ENCODE peak calls at places on chromosomes 2 and 18, in nine cellular contexts. J is tibial nerve, S is heart left ventricle, Z is upper lobe of right lung, A is adrenal gland, H is Peyer's patch, P is right cardiac atrium, X is neuronal stem cell, Y is AG04450. F is an unnamed sample.

GRCh38 chr2:238916875-238917590 is 69.1 kb downstream of the TWIST2 start:
- DNase-seq in J (no peak), S (no peak), Z (peak), A (no peak), H (no peak), P (no peak), X (no peak), Y (no peak), F (no peak)

GRCh38 chr2:174971868-174972781 is 33.1 kb downstream of the CHN1 start:
- DNase-seq in J (no peak), S (peak), Z (no peak), A (no peak), H (no peak), P (no peak), X (no peak), Y (peak), F (no peak)

GRCh38 chr18:12373032-12373770 is 3.8 kb downstream of the AFG3L2 start:
- DNase-seq in J (no peak), S (no peak), Z (no peak), A (no peak), H (no peak), P (no peak), X (no peak), Y (no peak), F (no peak)

GRCh38 chr2:101827246-101827645 is 129.7 kb downstream of the MAP4K4 start:
- DNase-seq in J (no peak), S (no peak), Z (no peak), A (no peak), H (no peak), P (no peak), X (no peak), Y (peak), F (no peak)

GRCh38 chr2:134359367-134360081 is 105.7 kb downstream of the MGAT5 start:
- DNase-seq in J (no peak), S (no peak), Z (peak), A (no peak), H (no peak), P (no peak), X (no peak), Y (peak), F (no peak)

GRCh38 chr2:6917071-6917760 is at the start of gene RNF144A:
- DNase-seq in J (peak), S (peak), Z (peak), A (peak), H (peak), P (peak), X (peak), Y (no peak), F (no peak)

GRCh38 chr2:31137211-31138036 is 816 bp downstream of the GALNT14 start:
- DNase-seq in J (no peak), S (no peak), Z (peak), A (no peak), H (no peak), P (no peak), X (peak), Y (no peak), F (peak)

GRCh38 chr18:48800877-48801727 is 149.7 kb downstream of the SMAD7 start:
- DNase-seq in J (no peak), S (peak), Z (peak), A (no peak), H (no peak), P (no peak), X (no peak), Y (no peak), F (peak)

GRCh38 chr2:96156926-96157648 is 11.8 kb upstream of the DUSP2 start:
- DNase-seq in J (no peak), S (no peak), Z (peak), A (no peak), H (peak), P (no peak), X (no peak), Y (no peak), F (no peak)

GRCh38 chr2:211270257-211270656 is 713.9 kb downstream of the CPS1 start:
- DNase-seq in J (no peak), S (no peak), Z (no peak), A (no peak), H (no peak), P (no peak), X (no peak), Y (no peak), F (no peak)

GRCh38 chr2:203718087-203718486 is 11.6 kb downstream of the CD28 start:
- DNase-seq in J (no peak), S (no peak), Z (no peak), A (peak), H (peak), P (no peak), X (no peak), Y (no peak), F (no peak)

GRCh38 chr2:12167525-12168317 is 421.3 kb downstream of the LPIN1 start:
- DNase-seq in J (no peak), S (peak), Z (no peak), A (no peak), H (no peak), P (peak), X (peak), Y (no peak), F (no peak)

GRCh38 chr2:12169721-12170120 is 423.3 kb downstream of the LPIN1 start:
- DNase-seq in J (peak), S (peak), Z (no peak), A (peak), H (no peak), P (peak), X (no peak), Y (no peak), F (peak)

GRCh38 chr2:12168354-12169059 is 422.1 kb downstream of the LPIN1 start:
- DNase-seq in J (no peak), S (no peak), Z (no peak), A (no peak), H (no peak), P (no peak), X (no peak), Y (no peak), F (no peak)

GRCh38 chr2:12169060-12169406 is 422.6 kb downstream of the LPIN1 start:
- DNase-seq in J (peak), S (peak), Z (no peak), A (peak), H (no peak), P (no peak), X (no peak), Y (no peak), F (no peak)

DNA sequence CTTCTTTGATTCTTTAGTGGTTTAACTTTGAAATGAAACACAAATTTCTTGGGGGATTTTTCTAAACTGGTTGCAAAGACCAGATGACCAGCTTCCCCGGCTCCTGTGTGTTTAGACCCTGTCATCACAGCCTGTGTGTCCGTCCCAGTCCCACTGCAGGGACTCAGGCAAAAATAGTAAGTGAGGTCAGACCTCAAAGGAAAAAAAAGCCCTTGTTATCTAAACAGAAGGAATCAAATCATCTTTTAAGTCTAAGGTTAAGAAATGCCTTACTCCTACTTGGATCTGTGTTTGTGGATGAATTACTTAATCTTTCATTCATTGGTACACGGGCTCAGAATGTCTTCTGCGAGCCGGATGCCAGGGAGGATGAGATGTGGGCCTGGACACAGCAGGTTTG is 423.7 kb downstream of the LPIN1 start:
- DNase-seq in J (no peak), S (no peak), Z (no peak), A (no peak), H (no peak), P (no peak), X (no peak), Y (no peak), F (no peak)
- H3K27ac ChIP-seq in J (peak), S (peak), Z (peak), A (peak), H (no peak), P (no peak), X (no peak), Y (peak), F (peak)

DNA sequence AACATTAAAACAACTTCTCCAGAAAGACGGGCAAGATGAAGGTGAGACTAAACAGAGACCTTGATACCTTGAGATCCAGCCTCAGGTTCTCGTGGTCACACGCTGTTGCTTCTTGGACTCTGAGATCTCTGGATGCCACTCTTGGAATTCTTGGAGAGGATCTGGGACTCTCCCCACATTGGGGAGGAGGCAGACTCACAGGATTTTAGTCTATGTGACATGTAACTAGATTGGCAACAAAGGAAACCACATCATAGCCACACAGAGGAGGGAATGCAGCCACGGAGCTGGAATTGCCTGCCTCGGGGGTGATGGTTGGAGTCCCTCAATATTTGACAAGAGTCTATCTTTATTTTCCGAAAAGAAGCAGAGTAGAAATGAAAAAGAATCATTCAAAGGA is 78.8 kb upstream of the IGFBP5 start:
- DNase-seq in J (no peak), S (no peak), Z (no peak), A (no peak), H (no peak), P (no peak), X (no peak), Y (no peak), F (no peak)
- H3K27ac ChIP-seq in J (peak), S (peak), Z (no peak), A (peak), H (no peak), P (peak), X (no peak), Y (peak), F (peak)

DNA sequence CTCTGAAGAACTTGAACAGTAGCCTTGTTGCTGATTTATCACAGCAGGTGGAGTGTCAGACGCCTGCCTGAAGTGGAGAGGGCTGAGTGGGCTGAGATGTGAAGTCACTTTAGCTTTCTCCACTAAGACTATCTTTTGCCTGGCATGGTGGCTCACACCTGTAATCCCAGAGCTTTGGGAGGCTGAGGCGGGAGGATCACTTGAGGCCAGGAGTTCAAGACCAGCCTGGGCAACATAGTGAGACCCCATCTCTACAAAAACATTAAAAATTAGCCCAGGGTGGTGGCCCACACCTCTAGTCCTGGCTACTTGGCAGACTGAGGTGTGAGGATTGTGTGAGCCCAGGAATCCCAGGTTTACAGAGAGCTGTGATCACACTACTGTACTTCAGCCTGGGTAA is 60.6 kb upstream of the TTC39C start:
- DNase-seq in J (no peak), S (no peak), Z (no peak), A (no peak), H (no peak), P (no peak), X (no peak), Y (no peak), F (no peak)
- H3K27ac ChIP-seq in J (no peak), S (no peak), Z (no peak), A (no peak), H (no peak), P (no peak), X (no peak), Y (no peak), F (no peak)

DNA sequence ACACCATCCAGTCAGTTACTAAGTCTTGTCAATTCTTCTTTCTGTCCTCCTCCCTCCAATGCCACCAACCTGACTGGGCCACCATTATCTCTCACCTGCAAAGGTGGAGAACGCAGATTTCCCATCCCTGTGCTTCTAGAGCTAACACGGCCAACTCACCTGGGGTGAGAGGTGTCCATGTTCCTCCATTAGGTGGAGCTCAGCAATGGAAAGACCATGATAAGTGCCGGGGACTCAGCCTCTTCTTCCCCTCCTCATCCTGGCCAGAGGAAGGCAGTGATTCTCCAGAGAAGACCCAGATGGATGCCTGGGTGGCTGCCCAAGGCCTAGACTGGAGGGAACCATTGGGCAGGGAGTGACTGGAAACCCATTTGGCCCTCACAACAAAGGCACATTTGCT is 48.1 kb upstream of the SLC1A4 start:
- DNase-seq in J (no peak), S (no peak), Z (no peak), A (no peak), H (no peak), P (no peak), X (no peak), Y (no peak), F (no peak)
- H3K27ac ChIP-seq in J (no peak), S (no peak), Z (no peak), A (no peak), H (no peak), P (no peak), X (no peak), Y (no peak), F (no peak)

DNA sequence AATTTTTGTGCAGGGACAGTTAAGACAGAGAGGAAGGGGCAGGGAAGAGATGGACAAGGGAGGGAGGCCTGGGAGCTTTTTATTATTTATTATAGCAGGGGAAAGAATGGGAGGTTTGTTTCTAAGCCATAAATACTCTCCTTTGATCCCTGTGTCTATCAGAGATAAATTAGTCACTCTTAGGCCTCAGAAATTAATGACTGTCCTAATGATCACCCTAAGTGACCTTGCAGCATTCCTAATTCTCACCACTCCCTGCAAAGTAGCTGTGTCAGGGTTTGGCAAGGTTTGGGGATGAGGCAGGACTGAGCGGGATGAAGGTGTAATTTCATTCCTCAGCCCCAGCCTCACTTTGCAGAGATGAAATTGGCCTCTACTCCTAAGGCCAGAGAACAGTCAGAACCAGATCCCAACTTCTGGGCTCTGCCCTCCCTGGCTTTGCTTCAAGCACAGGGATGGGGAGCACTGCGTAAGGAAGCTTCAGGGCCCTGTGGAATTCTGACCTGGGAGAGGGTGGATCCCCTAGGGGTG is 95.0 kb downstream of the TMEM17 start:
- DNase-seq in J (no peak), S (no peak), Z (no peak), A (peak), H (no peak), P (no peak), X (peak), Y (no peak), F (no peak)
- H3K27ac ChIP-seq in J (peak), S (peak), Z (peak), A (peak), H (peak), P (peak), X (peak), Y (no peak), F (peak)

DNA sequence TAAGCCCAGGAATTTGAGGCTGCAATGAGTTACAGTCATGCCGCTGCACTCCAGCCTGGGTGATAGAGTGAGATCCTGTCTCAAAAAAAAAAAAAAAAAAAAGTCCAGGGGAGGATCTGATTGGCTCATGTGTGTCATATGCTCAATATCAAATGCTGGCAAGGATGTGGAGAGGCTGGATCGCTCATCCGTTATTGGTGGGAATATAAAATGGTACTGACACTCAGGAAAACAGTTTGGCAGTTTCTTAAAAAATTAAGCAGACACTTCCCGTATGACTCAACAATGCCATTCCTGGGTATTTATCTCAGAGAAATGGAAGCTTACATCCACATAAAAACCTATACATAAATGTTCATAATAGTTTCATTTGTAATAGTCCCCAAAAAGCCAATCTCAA is 68.9 kb downstream of the MEX3C start:
- DNase-seq in J (no peak), S (no peak), Z (no peak), A (no peak), H (no peak), P (no peak), X (no peak), Y (no peak), F (peak)
- H3K27ac ChIP-seq in J (no peak), S (no peak), Z (no peak), A (no peak), H (no peak), P (no peak), X (no peak), Y (no peak), F (no peak)

DNA sequence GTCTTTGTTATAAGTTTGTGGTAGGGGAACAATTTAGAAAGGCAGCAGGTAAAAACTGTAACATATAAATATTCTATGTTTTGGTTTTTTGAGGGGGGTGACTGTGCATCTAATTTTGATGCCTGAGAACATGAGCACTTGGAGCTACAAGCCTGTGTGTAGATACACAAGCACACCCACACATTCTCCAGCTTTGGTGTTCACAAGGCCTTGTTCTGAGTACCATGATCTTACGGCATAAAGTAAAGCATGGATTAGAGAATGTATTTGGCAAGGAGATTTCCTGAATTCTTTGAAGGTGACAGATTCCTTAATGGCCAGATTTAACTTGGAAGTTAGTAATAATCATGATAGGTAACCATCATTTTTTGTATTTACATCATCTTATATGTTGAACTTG is 42.7 kb downstream of the MAP3K20 start:
- DNase-seq in J (no peak), S (no peak), Z (no peak), A (no peak), H (no peak), P (no peak), X (no peak), Y (no peak), F (no peak)
- H3K27ac ChIP-seq in J (no peak), S (no peak), Z (no peak), A (no peak), H (no peak), P (no peak), X (no peak), Y (no peak), F (no peak)

DNA sequence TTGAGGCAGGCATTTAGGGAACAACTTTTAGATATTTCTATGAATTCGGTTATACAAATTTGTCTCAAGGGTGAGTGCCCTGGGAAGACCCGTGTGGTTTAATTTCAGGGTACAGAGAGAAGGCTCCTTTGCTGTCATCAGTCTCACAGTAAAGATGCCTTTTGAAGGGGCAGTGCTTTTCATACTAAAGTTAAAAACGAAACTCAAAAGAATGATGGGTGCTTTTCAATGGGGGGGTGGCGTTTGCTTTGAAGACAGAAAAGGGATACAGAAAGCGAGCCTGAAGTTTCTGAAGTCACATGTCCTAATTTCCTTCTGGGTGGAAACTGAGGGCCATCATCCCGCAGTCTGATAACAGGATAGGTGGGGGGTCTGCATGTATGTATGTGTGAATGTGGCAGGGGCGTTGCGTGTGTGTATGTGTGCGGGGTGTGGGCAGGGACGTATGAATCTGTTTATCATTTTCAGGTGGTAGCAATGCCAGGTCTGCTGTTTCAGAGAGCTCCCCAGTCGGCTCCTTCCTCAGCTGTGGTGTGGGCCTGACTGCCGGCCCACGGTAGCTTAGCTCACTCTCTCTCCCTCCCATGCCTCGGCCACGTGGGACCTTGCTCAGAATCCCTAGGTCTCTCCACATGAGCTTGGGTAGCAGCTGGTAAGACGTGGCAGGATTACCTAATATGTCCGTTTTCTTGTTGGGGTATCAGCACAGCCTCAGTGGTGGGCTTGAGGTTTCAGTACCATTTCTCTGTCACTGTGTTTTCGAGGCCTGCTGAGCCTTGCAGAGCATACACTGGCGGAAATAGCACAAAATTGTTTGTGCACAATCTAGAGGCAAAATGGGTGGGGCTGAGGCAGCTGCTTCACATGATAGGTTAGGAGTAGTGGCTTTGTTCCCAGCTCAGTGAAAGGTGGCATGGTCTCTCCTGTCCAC is 32.7 kb downstream of the ARHGAP25 start:
- DNase-seq in J (no peak), S (no peak), Z (no peak), A (no peak), H (peak), P (no peak), X (no peak), Y (no peak), F (no peak)
- H3K27ac ChIP-seq in J (peak), S (peak), Z (peak), A (no peak), H (peak), P (no peak), X (no peak), Y (no peak), F (no peak)